ENCODE peak calls at places on chromosomes 13 and 19, in nine cellular contexts. W, F, H, Z, G, T, M, V and N are unnamed samples.

GRCh38 chr19:536881-537404 is 5.4 kb downstream of the CDC34 start:
- DNase-seq in W (no peak), F (no peak), H (no peak), Z (no peak), G (no peak), T (no peak), M (no peak), V (no peak), N (no peak)

GRCh38 chr19:54952591-54953344 is 5.4 kb upstream of the NLRP7 start:
- DNase-seq in W (peak; percentile 63), F (no peak), H (peak; percentile 46), Z (peak; percentile 54), G (no peak), T (peak; percentile 33), M (peak; percentile 57), V (peak; percentile 95), N (no peak)

GRCh38 chr13:21548577-21548976 is 55.4 kb downstream of the MICU2 start:
- DNase-seq in W (no peak), F (no peak), H (no peak), Z (no peak), G (no peak), T (no peak), M (no peak), V (no peak), N (no peak)

GRCh38 chr13:33571618-33572017 is 246.3 kb upstream of the RFC3 start:
- DNase-seq in W (no peak), F (no peak), H (no peak), Z (no peak), G (no peak), T (no peak), M (no peak), V (no peak), N (no peak)

GRCh38 chr13:76512676-76513277 is 373.4 kb downstream of the KCTD12 start:
- DNase-seq in W (no peak), F (no peak), H (peak; percentile 4), Z (peak; percentile 92), G (peak; percentile 9), T (no peak), M (no peak), V (peak; percentile 96), N (no peak)

GRCh38 chr19:3536429-3537100 is 2.4 kb upstream of the TEKTIP1 start:
- DNase-seq in W (no peak), F (peak; percentile 45), H (no peak), Z (no peak), G (no peak), T (no peak), M (no peak), V (no peak), N (no peak)

GRCh38 chr13:36244990-36245389 is 30.6 kb upstream of the SOHLH2 start:
- DNase-seq in W (no peak), F (no peak), H (no peak), Z (no peak), G (no peak), T (no peak), M (no peak), V (no peak), N (no peak)

GRCh38 chr13:33937373-33938087 is 119.6 kb downstream of the RFC3 start:
- DNase-seq in W (no peak), F (no peak), H (no peak), Z (no peak), G (no peak), T (no peak), M (no peak), V (peak; percentile 10), N (no peak)

GRCh38 chr13:36763322-36763721 is 55.7 kb upstream of the RFXAP start:
- DNase-seq in W (no peak), F (no peak), H (no peak), Z (no peak), G (no peak), T (no peak), M (no peak), V (no peak), N (no peak)

DNA sequence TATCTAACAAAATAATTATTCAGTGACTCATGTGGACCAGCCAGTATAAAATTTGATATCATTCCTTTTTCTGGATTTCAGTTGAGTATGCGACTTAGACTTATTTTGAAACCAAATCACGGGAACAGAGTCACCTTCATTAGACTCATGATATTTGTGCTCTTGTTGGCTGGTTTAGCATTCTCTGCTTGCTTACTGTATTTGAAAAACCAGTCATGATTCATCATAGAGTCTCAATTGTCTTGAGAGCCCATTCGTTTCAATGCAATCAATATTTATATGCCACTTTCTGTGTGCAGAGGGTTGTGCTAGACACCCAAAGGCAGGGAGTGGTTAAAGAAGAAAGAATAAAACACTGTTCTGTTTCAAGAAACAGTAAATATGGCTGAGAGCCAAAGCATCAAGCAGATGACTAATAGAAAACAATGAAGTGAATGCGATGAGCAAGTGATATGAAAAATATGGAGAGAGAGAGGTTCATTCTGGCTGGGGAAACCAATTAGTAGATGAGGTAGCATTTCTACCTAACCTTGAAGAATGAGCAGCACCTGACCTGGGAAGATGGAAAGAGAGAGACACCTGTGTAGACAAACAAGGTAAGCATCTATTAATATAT is 99.6 kb upstream of the MBNL2 start:
- DNase-seq in W (no peak), F (no peak), H (peak; percentile 59), Z (peak; percentile 77), G (no peak), T (no peak), M (no peak), V (peak; percentile 75), N (no peak)
- H3K4me3 ChIP-seq in W (no peak overlapping the region), F (no peak overlapping the region), H (peak overlapping the region; percentile 14), Z (no peak overlapping the region), G (no peak overlapping the region), T (no peak overlapping the region), M (no peak overlapping the region), V (peak overlapping the region; percentile 19), N (no peak overlapping the region)

DNA sequence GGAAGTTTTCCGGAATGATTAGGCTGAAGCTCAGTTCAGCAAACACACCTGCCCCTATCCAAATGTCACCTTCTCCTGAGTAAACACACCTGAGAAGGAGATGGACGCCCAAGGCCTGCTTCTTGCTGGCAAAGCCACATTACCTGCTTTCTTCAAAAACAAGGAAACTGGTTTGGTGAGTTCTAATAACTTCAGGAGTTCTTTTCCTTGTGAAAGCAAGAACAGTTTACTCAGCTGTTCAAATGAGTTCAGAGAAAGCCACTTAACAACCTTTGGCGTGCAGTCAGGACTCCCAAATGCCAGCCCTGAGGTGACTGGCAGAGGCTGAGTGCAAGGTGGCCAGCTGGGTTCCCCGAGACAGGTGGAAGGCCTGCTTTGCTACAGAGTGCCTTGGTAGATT is 160.5 kb downstream of the STK24 start:
- DNase-seq in W (peak; percentile 75), F (no peak), H (no peak), Z (no peak), G (no peak), T (no peak), M (no peak), V (no peak), N (no peak)
- H3K27ac ChIP-seq in W (no peak overlapping the region), F (no peak overlapping the region), H (no peak overlapping the region), Z (no peak overlapping the region), G (no peak overlapping the region), T (no peak overlapping the region), M (no peak overlapping the region), V (no peak overlapping the region), N (no peak overlapping the region)

DNA sequence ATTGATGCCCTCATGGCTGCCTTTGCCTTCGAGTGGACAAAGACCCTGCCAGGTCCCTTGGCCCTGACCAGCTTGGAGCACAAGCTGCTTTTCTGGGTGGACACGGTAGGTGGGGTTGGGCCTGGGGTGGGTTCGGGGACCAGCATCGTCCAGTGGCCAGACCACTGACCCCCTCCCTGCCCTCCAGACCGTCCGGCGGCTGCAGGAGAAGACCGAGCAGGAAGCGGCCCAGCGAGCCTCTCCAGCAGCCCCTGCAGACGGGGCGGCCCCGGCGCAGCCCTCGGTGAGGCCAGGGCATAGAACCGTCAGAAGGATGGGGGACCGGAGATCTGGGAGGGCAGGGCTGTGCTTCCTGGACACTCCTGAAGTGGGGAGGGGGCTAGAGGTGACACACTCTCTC is 10.6 kb downstream of the CAMSAP3 start:
- DNase-seq in W (no peak), F (no peak), H (no peak), Z (no peak), G (no peak), T (no peak), M (no peak), V (no peak), N (no peak)
- H3K4me3 ChIP-seq in W (no peak overlapping the region), F (no peak overlapping the region), H (no peak overlapping the region), Z (no peak overlapping the region), G (no peak overlapping the region), T (no peak overlapping the region), M (no peak overlapping the region), V (no peak overlapping the region), N (no peak overlapping the region)

DNA sequence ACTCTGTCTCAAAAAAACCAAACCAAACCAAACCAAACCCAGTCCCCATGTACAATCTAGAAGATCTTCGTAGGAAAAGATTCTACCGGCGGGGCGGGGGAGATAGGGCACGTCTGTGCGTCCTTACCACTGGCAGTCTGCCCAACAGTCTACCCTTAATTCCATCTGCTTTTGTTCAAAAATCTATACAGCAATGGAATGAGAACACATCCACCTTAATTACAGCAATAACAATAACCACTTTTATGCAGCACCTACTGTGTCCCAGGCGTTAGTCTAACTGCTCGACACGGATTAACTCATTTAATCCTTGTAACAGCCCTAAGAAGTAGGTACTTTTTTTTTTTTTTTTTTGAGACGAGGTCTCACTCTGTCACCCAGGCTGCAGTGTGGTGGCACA is 2.5 kb upstream of the ATF5 start:
- DNase-seq in W (no peak), F (no peak), H (no peak), Z (no peak), G (no peak), T (no peak), M (peak; percentile 28), V (no peak), N (no peak)
- H3K27ac ChIP-seq in W (no peak overlapping the region), F (no peak overlapping the region), H (no peak overlapping the region), Z (no peak overlapping the region), G (no peak overlapping the region), T (no peak overlapping the region), M (no peak overlapping the region), V (no peak overlapping the region), N (no peak overlapping the region)

GRCh38 chr13:107644136-107644535 is 571.2 kb downstream of the LIG4 start:
- DNase-seq in W (no peak), F (no peak), H (no peak), Z (no peak), G (no peak), T (no peak), M (no peak), V (no peak), N (no peak)
- H3K4me3 ChIP-seq in W (no peak overlapping the region), F (no peak overlapping the region), H (no peak overlapping the region), Z (no peak overlapping the region), G (no peak overlapping the region), T (no peak overlapping the region), M (no peak overlapping the region), V (no peak overlapping the region), N (no peak overlapping the region)

GRCh38 chr13:114101831-114102520 is 30.4 kb downstream of the RASA3 start:
- DNase-seq in W (peak; percentile 29), F (no peak), H (no peak), Z (no peak), G (no peak), T (no peak), M (peak; percentile 45), V (no peak), N (no peak)
- H3K27ac ChIP-seq in W (no peak overlapping the region), F (peak overlapping the region; percentile 73), H (no peak overlapping the region), Z (no peak overlapping the region), G (peak overlapping the region; percentile 69), T (no peak overlapping the region), M (peak overlapping the region; percentile 53), V (peak overlapping the region; percentile 42), N (no peak overlapping the region)

DNA sequence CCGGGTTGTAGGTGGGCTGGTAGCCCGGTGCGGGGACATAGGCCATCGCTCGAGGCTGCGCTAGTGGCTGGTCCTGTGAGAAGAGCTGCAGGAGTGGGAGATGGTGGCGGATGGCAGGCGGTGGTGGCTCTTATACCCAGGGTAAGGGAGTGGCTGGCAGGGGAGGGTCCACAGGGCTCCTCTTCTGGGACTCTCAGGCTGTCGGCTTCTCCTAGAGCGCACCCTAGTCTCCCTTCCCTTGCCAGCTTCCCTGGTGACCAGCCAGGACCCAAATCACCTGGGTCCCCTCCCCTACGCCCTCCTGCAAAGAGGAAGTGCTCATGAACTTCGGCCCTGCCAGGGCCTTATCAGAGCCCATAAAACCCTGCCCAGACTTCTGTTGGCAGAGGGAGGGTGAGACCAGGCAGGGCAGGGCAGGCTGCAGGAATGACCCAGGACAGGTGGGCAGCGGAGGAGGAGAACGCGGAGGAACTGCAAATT is at the start of gene LGALS4:
- DNase-seq in W (no peak), F (no peak), H (peak; percentile 44), Z (no peak), G (no peak), T (no peak), M (no peak), V (no peak), N (no peak)
- H3K4me3 ChIP-seq in W (no peak within 1 kb of the TSS), F (no peak within 1 kb of the TSS), H (no peak within 1 kb of the TSS), Z (no peak within 1 kb of the TSS), G (no peak within 1 kb of the TSS), T (no peak within 1 kb of the TSS), M (no peak within 1 kb of the TSS), V (no peak within 1 kb of the TSS), N (no peak within 1 kb of the TSS)